ENCODE peak calls at places on chromosomes 6 and 20, in six cellular contexts. F, A, G, E, L and O are unnamed samples.

GRCh38 chr20:58069207-58069606 is 159.2 kb downstream of the ANKRD60 start:
- DNase-seq in L (no peak), G (no peak), A (no peak), F (no peak), E (no peak), O (no peak)

GRCh38 chr6:3251462-3252314 is 7.1 kb upstream of the PSMG4 start:
- DNase-seq in L (peak), A (peak), G (peak), F (peak), E (peak), O (no peak)

GRCh38 chr6:170021579-170021978 is 269.3 kb downstream of the DLL1 start:
- DNase-seq in E (no peak), G (no peak), F (no peak), A (no peak), L (no peak), O (no peak)

GRCh38 chr6:36402481-36402880 is 15.0 kb upstream of the ETV7 start:
- DNase-seq in L (no peak), G (no peak), A (no peak), E (no peak), F (no peak), O (no peak)

GRCh38 chr20:18380908-18381529 is 85.8 kb downstream of the DZANK1 start:
- DNase-seq in F (no peak), A (no peak), G (no peak), E (no peak), L (peak), O (no peak)

GRCh38 chr20:58102252-58102651 is 126.2 kb downstream of the ANKRD60 start:
- DNase-seq in G (no peak), E (no peak), F (no peak), L (no peak), A (no peak), O (no peak)

GRCh38 chr6:157632821-157633220 is 190.2 kb upstream of the SNX9 start:
- DNase-seq in L (no peak), F (no peak), G (no peak), E (no peak), A (peak), O (no peak)

GRCh38 chr20:17505664-17506517 is 25.3 kb downstream of the BFSP1 start:
- DNase-seq in A (peak), F (no peak), E (no peak), G (no peak), L (no peak), O (no peak)

GRCh38 chr6:119201486-119201885 is 123.0 kb upstream of the FAM184A start:
- DNase-seq in L (no peak), A (no peak), G (no peak), E (no peak), F (no peak), O (no peak)

GRCh38 chr6:76230711-76231110 is 158.2 kb upstream of the IMPG1 start:
- DNase-seq in F (no peak), G (no peak), A (no peak), E (no peak), L (peak), O (no peak)

GRCh38 chr6:119079288-119079809 is 885 bp upstream of the FAM184A start:
- DNase-seq in F (no peak), L (no peak), E (no peak), A (peak), G (no peak), O (no peak)

GRCh38 chr6:81769834-81770233 is 17.4 kb upstream of the TENT5A start:
- DNase-seq in E (no peak), G (no peak), A (no peak), F (no peak), L (peak), O (no peak)

GRCh38 chr6:42819803-42820508 is 38.1 kb downstream of the BICRAL start:
- DNase-seq in L (peak), A (peak), E (no peak), G (no peak), F (no peak), O (no peak)

GRCh38 chr6:85455627-85456026 is 5.7 kb downstream of the NT5E start:
- DNase-seq in G (no peak), L (no peak), F (no peak), A (no peak), E (no peak), O (no peak)

GRCh38 chr6:20056350-20056992 is 155.8 kb downstream of the MBOAT1 start:
- DNase-seq in E (no peak), F (no peak), A (peak), L (peak), G (no peak), O (no peak)

GRCh38 chr6:151630387-151630786 is 136.6 kb downstream of the CCDC170 start:
- DNase-seq in F (no peak), A (no peak), E (no peak), L (no peak), G (no peak), O (no peak)

GRCh38 chr6:165266236-165267025 is 43.0 kb downstream of the C6orf118 start:
- DNase-seq in E (no peak), L (no peak), G (no peak), F (no peak), A (no peak), O (no peak)

GRCh38 chr6:101396552-101397173 is 3.2 kb downstream of the GRIK2 start:
- DNase-seq in A (peak), G (peak), E (peak), L (peak), F (no peak), O (no peak)

GRCh38 chr20:53570446-53571276 is 23.0 kb downstream of the ZNF217 start:
- DNase-seq in G (no peak), A (peak), F (no peak), L (no peak), E (peak), O (no peak)

GRCh38 chr6:141421378-141421777 is 711.3 kb upstream of the GJE1 start:
- DNase-seq in A (peak), G (no peak), E (no peak), L (no peak), F (no peak), O (no peak)

GRCh38 chr20:45128066-45128465 is 3.8 kb upstream of the WFDC12 start:
- DNase-seq in A (no peak), F (no peak), G (no peak), L (peak), E (no peak), O (no peak)

GRCh38 chr6:166589786-166590574 is 3.5 kb upstream of the RAMACL start:
- DNase-seq in G (no peak), E (no peak), L (no peak), F (no peak), A (no peak), O (no peak)

GRCh38 chr20:38915355-38915754 is 10.9 kb upstream of the FAM83D start:
- DNase-seq in A (no peak), G (no peak), L (no peak), E (no peak), F (no peak), O (no peak)

GRCh38 chr20:22630698-22631097 is 46.3 kb upstream of the FOXA2 start:
- DNase-seq in A (no peak), F (no peak), G (no peak), E (no peak), L (no peak), O (no peak)

GRCh38 chr6:44527191-44527960 is 139.9 kb downstream of the CDC5L start:
- DNase-seq in A (no peak), G (no peak), E (no peak), L (no peak), F (no peak), O (no peak)

GRCh38 chr20:24953204-24953565 is 4.1 kb downstream of the CST7 start:
- DNase-seq in A (no peak), F (no peak), G (no peak), E (no peak), L (no peak), O (no peak)

GRCh38 chr6:28719275-28719940 is 193.7 kb downstream of the GPX5 start:
- DNase-seq in G (no peak), F (no peak), E (no peak), L (peak), A (peak), O (no peak)

GRCh38 chr6:3138341-3138740 is 19.0 kb downstream of the TUBB2A start:
- DNase-seq in G (no peak), F (no peak), A (peak), L (no peak), E (no peak), O (no peak)

GRCh38 chr6:35085359-35086281 is 55.5 kb downstream of the TCP11 start:
- DNase-seq in A (no peak), L (no peak), E (no peak), F (no peak), G (no peak), O (no peak)

GRCh38 chr6:136401749-136402148 is 112.1 kb upstream of the BCLAF1 start:
- DNase-seq in L (no peak), G (no peak), F (no peak), A (peak), E (no peak), O (no peak)

GRCh38 chr6:34497411-34497810 is 31.5 kb downstream of the PACSIN1 start:
- DNase-seq in L (no peak), E (no peak), A (no peak), G (peak), F (no peak), O (no peak)

GRCh38 chr6:45300776-45301175 is 27.4 kb upstream of the RUNX2 start:
- DNase-seq in A (no peak), L (no peak), F (no peak), E (no peak), G (no peak), O (no peak)

DNA sequence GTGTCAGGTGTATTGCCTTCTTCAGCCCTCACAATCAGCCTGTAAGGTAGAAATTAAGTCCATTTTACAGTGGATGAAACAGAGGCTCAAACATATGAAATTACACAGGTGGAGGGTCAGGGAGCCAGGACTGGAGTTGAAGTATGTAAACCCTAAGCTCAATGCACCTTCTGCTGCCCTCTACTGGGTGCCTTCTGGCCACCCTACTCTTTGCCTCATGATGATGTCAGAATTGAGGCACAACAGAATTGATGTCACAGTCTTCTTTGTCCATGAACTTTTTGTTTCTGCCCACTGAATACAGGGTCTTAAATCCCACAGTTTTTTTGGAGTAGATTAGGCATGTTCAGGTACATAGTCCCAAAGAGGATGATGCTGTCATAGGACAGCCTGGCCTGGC is 400.8 kb upstream of the CHD6 start:
- DNase-seq in E (no peak), F (no peak), A (no peak), G (no peak), L (no peak), O (no peak)
- TF ChIP-seq CTCF in E (no peak), F (no peak), A (no peak), G (no peak), L (no peak), O (peak)

GRCh38 chr6:125001684-125002083 is 39.4 kb downstream of the RNF217 start:
- DNase-seq in L (no peak), G (no peak), A (no peak), E (no peak), F (no peak), O (no peak)
- H3K4me3 ChIP-seq in L (no peak), G (peak), A (no peak), E (no peak), F (no peak), O (no peak)

GRCh38 chr6:135182993-135183531 is 2.0 kb downstream of the MYB start:
- DNase-seq in L (peak), F (peak), G (no peak), E (peak), A (no peak), O (peak)
- TF ChIP-seq CTCF in L (peak), F (no peak), G (no peak), E (no peak), A (no peak), O (peak)

DNA sequence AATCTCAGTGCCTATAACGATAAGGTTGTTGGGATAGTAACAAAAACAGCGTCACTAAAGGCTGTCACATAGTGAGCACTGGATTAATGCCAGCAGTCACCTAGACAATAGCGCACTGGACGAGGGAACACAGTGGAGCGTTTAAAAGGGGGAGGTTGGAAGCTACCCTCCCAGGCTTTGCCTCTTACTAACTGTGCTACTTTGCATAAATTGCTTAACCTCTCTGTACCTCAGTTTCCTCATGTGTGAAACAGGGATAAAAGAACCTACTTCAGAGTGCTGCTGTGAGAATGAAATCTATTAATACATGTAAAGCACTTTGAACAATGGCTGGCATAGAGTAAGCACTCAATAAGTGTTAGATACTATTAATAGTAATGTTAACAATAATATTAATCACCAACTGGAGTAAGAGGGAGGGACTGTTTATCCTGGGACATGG is 10.5 kb downstream of the BCL2L1 start:
- DNase-seq in E (no peak), F (no peak), G (no peak), L (peak), A (no peak), O (no peak)
- H3K4me3 ChIP-seq in E (no peak), F (no peak), G (peak), L (peak), A (no peak), O (no peak)

GRCh38 chr6:110690106-110690654 is 125.1 kb downstream of the CDK19 start:
- DNase-seq in E (no peak), G (no peak), F (no peak), L (no peak), A (no peak), O (no peak)

GRCh38 chr6:110687326-110687725 is 127.9 kb downstream of the CDK19 start:
- DNase-seq in F (no peak), A (no peak), L (no peak), E (no peak), G (no peak), O (no peak)

GRCh38 chr6:110690916-110691315 is 124.4 kb downstream of the CDK19 start:
- DNase-seq in A (no peak), L (no peak), G (no peak), E (no peak), F (no peak), O (no peak)

GRCh38 chr6:110689275-110689935 is 125.9 kb downstream of the CDK19 start:
- DNase-seq in F (no peak), A (no peak), L (peak), E (no peak), G (no peak), O (no peak)

GRCh38 chr6:110688661-110689268 is 126.5 kb downstream of the CDK19 start:
- DNase-seq in G (no peak), L (peak), A (no peak), F (no peak), E (peak), O (no peak)
- TF ChIP-seq CTCF in G (no peak), L (no peak), A (no peak), F (no peak), E (no peak), O (no peak)

GRCh38 chr20:19991826-19992225 is 25.3 kb upstream of the NAA20 start:
- DNase-seq in F (no peak), L (no peak), G (no peak), A (no peak), E (no peak), O (no peak)
- H3K4me3 ChIP-seq in F (no peak), L (no peak), G (no peak), A (no peak), E (no peak), O (no peak)

GRCh38 chr20:63590218-63591146 is 16.4 kb upstream of the HELZ2 start:
- DNase-seq in F (no peak), A (no peak), L (no peak), G (no peak), E (no peak), O (no peak)
- TF ChIP-seq CTCF in F (no peak), A (no peak), L (no peak), G (no peak), E (no peak), O (no peak)

GRCh38 chr6:158758941-158759479 is 60.2 kb downstream of the EZR start:
- DNase-seq in F (no peak), E (no peak), L (no peak), G (no peak), A (no peak), O (no peak)

GRCh38 chr6:158760618-158761250 is 58.4 kb downstream of the EZR start:
- DNase-seq in L (no peak), E (no peak), G (no peak), A (no peak), F (no peak), O (no peak)

GRCh38 chr6:158758464-158758863 is 60.7 kb downstream of the EZR start:
- DNase-seq in L (peak), G (no peak), A (no peak), E (no peak), F (no peak), O (no peak)

GRCh38 chr6:158761746-158762145 is 57.4 kb downstream of the EZR start:
- DNase-seq in E (no peak), F (no peak), L (no peak), G (no peak), A (no peak), O (no peak)

DNA sequence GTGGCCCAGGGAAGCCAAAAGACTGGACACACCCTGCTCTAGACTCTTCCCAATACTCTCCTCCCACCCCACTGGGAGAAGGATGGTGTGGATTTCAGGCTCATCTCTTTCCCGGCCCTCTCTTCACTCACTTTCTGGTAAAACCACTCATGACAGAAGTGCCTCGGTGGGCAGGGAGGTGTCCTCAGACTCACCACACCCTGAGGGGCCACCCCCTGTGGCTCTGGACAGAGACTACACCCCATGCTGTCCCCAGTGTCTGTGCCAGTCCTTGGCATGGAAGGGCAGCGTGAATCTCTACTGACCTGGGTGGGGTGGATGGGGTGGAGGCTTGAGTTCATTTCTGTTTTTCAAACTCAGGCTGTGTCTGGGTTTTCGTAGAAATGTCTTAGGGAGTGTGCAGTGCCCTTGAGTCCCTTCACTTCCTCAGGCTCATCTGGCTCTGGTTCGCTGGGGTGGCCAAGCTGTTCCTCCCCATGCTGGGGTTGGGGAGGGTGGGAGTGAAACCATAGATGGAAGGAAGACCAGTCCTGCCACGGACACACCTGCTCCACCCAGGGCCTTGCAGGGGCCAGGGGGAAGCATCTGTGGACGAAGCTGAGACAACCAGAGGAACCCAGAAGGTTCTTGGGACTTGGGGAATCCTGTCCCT is 59.1 kb downstream of the EZR start:
- DNase-seq in E (no peak), G (no peak), F (no peak), A (no peak), L (no peak), O (no peak)
- H3K4me3 ChIP-seq in E (no peak), G (no peak), F (no peak), A (no peak), L (no peak), O (no peak)

DNA sequence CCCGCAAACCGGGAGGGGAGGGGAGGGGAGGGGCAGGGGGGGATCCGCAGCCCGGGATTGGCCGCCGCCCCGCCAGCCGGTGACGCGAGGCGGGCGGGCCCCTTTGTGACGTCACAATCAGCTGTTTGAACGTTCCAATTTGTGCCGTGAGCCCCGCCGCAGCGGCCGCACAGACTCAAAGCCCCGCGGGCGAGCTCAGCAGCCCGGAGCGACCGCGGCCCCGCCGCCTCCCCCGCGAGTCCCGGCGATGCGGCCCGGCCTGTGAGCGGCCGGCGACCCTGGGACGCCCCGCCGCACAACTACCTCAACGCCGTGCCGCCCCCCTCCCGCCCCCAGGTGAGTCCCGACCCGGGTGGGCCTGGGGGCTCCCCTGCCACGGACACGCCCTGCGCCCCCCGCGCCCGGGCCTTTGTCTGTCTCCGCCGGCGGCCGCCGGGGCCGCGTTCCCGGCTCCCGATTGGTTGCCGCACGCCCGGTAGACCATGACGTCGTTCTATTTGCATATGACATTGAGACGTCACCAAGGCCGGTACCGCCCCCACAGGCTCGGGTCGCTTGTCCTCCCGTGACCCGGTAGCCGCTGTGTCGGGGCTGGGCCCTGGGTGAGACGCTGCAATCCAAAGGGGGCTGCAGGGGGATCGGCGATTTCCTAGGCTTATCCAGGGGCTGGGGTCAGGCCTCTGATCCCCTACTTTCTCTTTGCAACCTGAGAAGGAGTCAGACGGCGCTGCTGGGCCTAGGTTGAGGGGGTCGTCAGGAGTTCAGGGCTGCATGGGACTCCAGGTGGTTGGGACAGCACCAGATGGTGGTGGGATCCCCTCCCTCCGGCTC is at the start of gene TP53INP2:
- DNase-seq in E (peak), F (peak), G (peak), A (peak), L (peak), O (peak)
- TF ChIP-seq CTCF in E (no peak), F (no peak), G (no peak), A (no peak), L (no peak), O (no peak)

DNA sequence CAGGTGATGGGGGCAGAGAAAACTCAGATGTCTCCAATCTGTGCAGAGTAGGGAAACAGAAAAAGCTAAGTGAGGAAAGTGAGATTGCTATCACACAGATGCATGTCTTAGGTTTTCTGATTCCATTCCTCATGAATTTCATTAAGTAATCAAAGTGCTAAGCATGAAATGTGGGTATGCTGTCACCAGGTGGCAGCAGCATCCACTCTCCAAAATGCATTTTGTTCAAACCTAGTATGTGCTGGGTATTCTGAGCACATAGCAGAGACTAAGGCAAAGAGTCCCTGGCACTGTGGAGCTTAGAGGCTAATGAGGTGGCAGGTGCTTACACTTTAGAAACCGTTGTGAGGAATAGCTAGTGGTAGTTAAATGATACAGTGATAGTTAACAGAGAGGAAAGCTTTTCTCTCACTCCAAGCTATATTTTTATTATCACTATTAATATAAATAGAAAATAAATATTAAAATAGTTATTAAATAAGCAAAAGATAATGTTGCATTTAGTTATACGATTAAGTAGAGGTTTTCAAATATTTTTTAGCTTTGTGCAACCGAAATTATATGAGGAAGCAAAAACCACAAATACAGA is 179.5 kb downstream of the CDH26 start:
- DNase-seq in L (peak), F (no peak), A (no peak), E (no peak), G (no peak), O (peak)
- H3K4me3 ChIP-seq in L (no peak), F (no peak), A (no peak), E (peak), G (peak), O (peak)